ENCODE peak calls at places on chromosomes 7 and 10, in nine cellular contexts. One of them, this sample, is unnamed.

GRCh38 chr7:140322759-140323158 is 75.6 kb downstream of the SLC37A3 start:
- DNase-seq in astrocyte of the hippocampus: no peak
- DNase-seq in AG04450: no peak
- DNase-seq in hypothalamus: no peak
- DNase-seq in activated CD4-positive, alpha-beta T cell treated with anti-CD3 and anti-CD28 coated beads, Interleukin-2, amount 50 U/mL, for 24 hours: no peak
- DNase-seq in dermis blood vessel endothelial cell: no peak
- DNase-seq in AG20443: no peak
- DNase-seq in activated naive CD8-positive, alpha-beta T cell treated with anti-CD3 and anti-CD28 coated beads for 36 hours: no peak
- DNase-seq in naive thymus-derived CD8-positive, alpha-beta T cell: no peak
- DNase-seq in this sample: no peak

GRCh38 chr7:151390594-151391357 is 19.1 kb downstream of the WDR86 start:
- DNase-seq in astrocyte of the hippocampus: no peak
- DNase-seq in AG04450: no peak
- DNase-seq in hypothalamus: no peak
- DNase-seq in activated CD4-positive, alpha-beta T cell treated with anti-CD3 and anti-CD28 coated beads, Interleukin-2, amount 50 U/mL, for 24 hours: no peak
- DNase-seq in dermis blood vessel endothelial cell: no peak
- DNase-seq in AG20443: no peak
- DNase-seq in activated naive CD8-positive, alpha-beta T cell treated with anti-CD3 and anti-CD28 coated beads for 36 hours: no peak
- DNase-seq in naive thymus-derived CD8-positive, alpha-beta T cell: no peak
- DNase-seq in this sample: no peak

GRCh38 chr10:50807851-50808776 is 68.4 kb downstream of the ASAH2B start:
- DNase-seq in astrocyte of the hippocampus: peak
- DNase-seq in AG04450: no peak
- DNase-seq in hypothalamus: no peak
- DNase-seq in activated CD4-positive, alpha-beta T cell treated with anti-CD3 and anti-CD28 coated beads, Interleukin-2, amount 50 U/mL, for 24 hours: no peak
- DNase-seq in dermis blood vessel endothelial cell: no peak
- DNase-seq in AG20443: peak
- DNase-seq in activated naive CD8-positive, alpha-beta T cell treated with anti-CD3 and anti-CD28 coated beads for 36 hours: no peak
- DNase-seq in naive thymus-derived CD8-positive, alpha-beta T cell: no peak
- DNase-seq in this sample: no peak

GRCh38 chr10:7408003-7408493 is 2.8 kb downstream of the SFMBT2 start:
- DNase-seq in astrocyte of the hippocampus: peak
- DNase-seq in AG04450: no peak
- DNase-seq in hypothalamus: no peak
- DNase-seq in activated CD4-positive, alpha-beta T cell treated with anti-CD3 and anti-CD28 coated beads, Interleukin-2, amount 50 U/mL, for 24 hours: no peak
- DNase-seq in dermis blood vessel endothelial cell: peak
- DNase-seq in AG20443: no peak
- DNase-seq in activated naive CD8-positive, alpha-beta T cell treated with anti-CD3 and anti-CD28 coated beads for 36 hours: peak
- DNase-seq in naive thymus-derived CD8-positive, alpha-beta T cell: peak
- DNase-seq in this sample: no peak

GRCh38 chr10:104040382-104040781 is 45.3 kb downstream of the COL17A1 start:
- DNase-seq in astrocyte of the hippocampus: no peak
- DNase-seq in AG04450: no peak
- DNase-seq in hypothalamus: no peak
- DNase-seq in activated CD4-positive, alpha-beta T cell treated with anti-CD3 and anti-CD28 coated beads, Interleukin-2, amount 50 U/mL, for 24 hours: no peak
- DNase-seq in dermis blood vessel endothelial cell: no peak
- DNase-seq in AG20443: no peak
- DNase-seq in activated naive CD8-positive, alpha-beta T cell treated with anti-CD3 and anti-CD28 coated beads for 36 hours: no peak
- DNase-seq in naive thymus-derived CD8-positive, alpha-beta T cell: no peak
- DNase-seq in this sample: no peak

GRCh38 chr7:124162667-124163066 is 129.8 kb upstream of the TMEM229A start:
- DNase-seq in astrocyte of the hippocampus: peak
- DNase-seq in AG04450: no peak
- DNase-seq in hypothalamus: no peak
- DNase-seq in activated CD4-positive, alpha-beta T cell treated with anti-CD3 and anti-CD28 coated beads, Interleukin-2, amount 50 U/mL, for 24 hours: no peak
- DNase-seq in dermis blood vessel endothelial cell: no peak
- DNase-seq in AG20443: no peak
- DNase-seq in activated naive CD8-positive, alpha-beta T cell treated with anti-CD3 and anti-CD28 coated beads for 36 hours: no peak
- DNase-seq in naive thymus-derived CD8-positive, alpha-beta T cell: no peak
- DNase-seq in this sample: peak

GRCh38 chr7:29231671-29232267 is 37.2 kb downstream of the CHN2 start:
- DNase-seq in astrocyte of the hippocampus: no peak
- DNase-seq in AG04450: no peak
- DNase-seq in hypothalamus: no peak
- DNase-seq in activated CD4-positive, alpha-beta T cell treated with anti-CD3 and anti-CD28 coated beads, Interleukin-2, amount 50 U/mL, for 24 hours: no peak
- DNase-seq in dermis blood vessel endothelial cell: no peak
- DNase-seq in AG20443: no peak
- DNase-seq in activated naive CD8-positive, alpha-beta T cell treated with anti-CD3 and anti-CD28 coated beads for 36 hours: no peak
- DNase-seq in naive thymus-derived CD8-positive, alpha-beta T cell: no peak
- DNase-seq in this sample: no peak

GRCh38 chr10:17179002-17179401 is 22.5 kb downstream of the TRDMT1 start:
- DNase-seq in astrocyte of the hippocampus: peak
- DNase-seq in AG04450: no peak
- DNase-seq in hypothalamus: no peak
- DNase-seq in activated CD4-positive, alpha-beta T cell treated with anti-CD3 and anti-CD28 coated beads, Interleukin-2, amount 50 U/mL, for 24 hours: no peak
- DNase-seq in dermis blood vessel endothelial cell: peak
- DNase-seq in AG20443: peak
- DNase-seq in activated naive CD8-positive, alpha-beta T cell treated with anti-CD3 and anti-CD28 coated beads for 36 hours: no peak
- DNase-seq in naive thymus-derived CD8-positive, alpha-beta T cell: no peak
- DNase-seq in this sample: no peak

GRCh38 chr10:103763374-103764202 is 91.8 kb downstream of the SH3PXD2A start:
- DNase-seq in astrocyte of the hippocampus: peak
- DNase-seq in AG04450: no peak
- DNase-seq in hypothalamus: no peak
- DNase-seq in activated CD4-positive, alpha-beta T cell treated with anti-CD3 and anti-CD28 coated beads, Interleukin-2, amount 50 U/mL, for 24 hours: no peak
- DNase-seq in dermis blood vessel endothelial cell: peak
- DNase-seq in AG20443: no peak
- DNase-seq in activated naive CD8-positive, alpha-beta T cell treated with anti-CD3 and anti-CD28 coated beads for 36 hours: no peak
- DNase-seq in naive thymus-derived CD8-positive, alpha-beta T cell: no peak
- DNase-seq in this sample: no peak

GRCh38 chr10:132162021-132162531 is 24.7 kb upstream of the DPYSL4 start:
- DNase-seq in astrocyte of the hippocampus: no peak
- DNase-seq in AG04450: no peak
- DNase-seq in hypothalamus: no peak
- DNase-seq in activated CD4-positive, alpha-beta T cell treated with anti-CD3 and anti-CD28 coated beads, Interleukin-2, amount 50 U/mL, for 24 hours: no peak
- DNase-seq in dermis blood vessel endothelial cell: no peak
- DNase-seq in AG20443: no peak
- DNase-seq in activated naive CD8-positive, alpha-beta T cell treated with anti-CD3 and anti-CD28 coated beads for 36 hours: peak
- DNase-seq in naive thymus-derived CD8-positive, alpha-beta T cell: peak
- DNase-seq in this sample: no peak

GRCh38 chr7:139494835-139495568 is 11.5 kb upstream of the KLRG2 start:
- DNase-seq in astrocyte of the hippocampus: no peak
- DNase-seq in AG04450: no peak
- DNase-seq in hypothalamus: no peak
- DNase-seq in activated CD4-positive, alpha-beta T cell treated with anti-CD3 and anti-CD28 coated beads, Interleukin-2, amount 50 U/mL, for 24 hours: no peak
- DNase-seq in dermis blood vessel endothelial cell: no peak
- DNase-seq in AG20443: no peak
- DNase-seq in activated naive CD8-positive, alpha-beta T cell treated with anti-CD3 and anti-CD28 coated beads for 36 hours: peak
- DNase-seq in naive thymus-derived CD8-positive, alpha-beta T cell: no peak
- DNase-seq in this sample: no peak

GRCh38 chr10:3838723-3839437 is 53.9 kb upstream of the KLF6 start:
- DNase-seq in astrocyte of the hippocampus: no peak
- DNase-seq in AG04450: no peak
- DNase-seq in hypothalamus: no peak
- DNase-seq in activated CD4-positive, alpha-beta T cell treated with anti-CD3 and anti-CD28 coated beads, Interleukin-2, amount 50 U/mL, for 24 hours: no peak
- DNase-seq in dermis blood vessel endothelial cell: no peak
- DNase-seq in AG20443: no peak
- DNase-seq in activated naive CD8-positive, alpha-beta T cell treated with anti-CD3 and anti-CD28 coated beads for 36 hours: no peak
- DNase-seq in naive thymus-derived CD8-positive, alpha-beta T cell: no peak
- DNase-seq in this sample: no peak

GRCh38 chr7:9981950-9982349 is 991.7 kb upstream of the PHF14 start:
- DNase-seq in astrocyte of the hippocampus: no peak
- DNase-seq in AG04450: no peak
- DNase-seq in hypothalamus: no peak
- DNase-seq in activated CD4-positive, alpha-beta T cell treated with anti-CD3 and anti-CD28 coated beads, Interleukin-2, amount 50 U/mL, for 24 hours: no peak
- DNase-seq in dermis blood vessel endothelial cell: no peak
- DNase-seq in AG20443: no peak
- DNase-seq in activated naive CD8-positive, alpha-beta T cell treated with anti-CD3 and anti-CD28 coated beads for 36 hours: no peak
- DNase-seq in naive thymus-derived CD8-positive, alpha-beta T cell: no peak
- DNase-seq in this sample: no peak

GRCh38 chr7:30800785-30801252 is 29.6 kb downstream of the MINDY4 start:
- DNase-seq in astrocyte of the hippocampus: peak
- DNase-seq in AG04450: peak
- DNase-seq in hypothalamus: peak
- DNase-seq in activated CD4-positive, alpha-beta T cell treated with anti-CD3 and anti-CD28 coated beads, Interleukin-2, amount 50 U/mL, for 24 hours: peak
- DNase-seq in dermis blood vessel endothelial cell: peak
- DNase-seq in AG20443: peak
- DNase-seq in activated naive CD8-positive, alpha-beta T cell treated with anti-CD3 and anti-CD28 coated beads for 36 hours: no peak
- DNase-seq in naive thymus-derived CD8-positive, alpha-beta T cell: peak
- DNase-seq in this sample: peak

This sample was measured in smooth muscle cell of the brain vasculature.